ENCODE peak calls at places on chromosomes 6 and 20, in six cellular contexts. One of them, this sample, is unnamed. For H3K4me1, the result is how much of the 10 kb centered on the place peaks cover.

GRCh38 chr20:63701329-63702035 is 5.0 kb downstream of the TNFRSF6B start:
- DNase-seq in heart right ventricle: no peak
- DNase-seq in colonic mucosa: no peak
- DNase-seq in tibial artery: no peak
- DNase-seq in neural progenitor cell: no peak
- DNase-seq in mucosa of descending colon: no peak
- DNase-seq in this sample: no peak

GRCh38 chr20:52596261-52596660 is 375.9 kb upstream of the TSHZ2 start:
- DNase-seq in heart right ventricle: no peak
- DNase-seq in colonic mucosa: no peak
- DNase-seq in tibial artery: no peak
- DNase-seq in neural progenitor cell: no peak
- DNase-seq in mucosa of descending colon: no peak
- DNase-seq in this sample: no peak

GRCh38 chr6:6856538-6857523 is 250.9 kb upstream of the RREB1 start:
- DNase-seq in heart right ventricle: peak
- DNase-seq in colonic mucosa: peak
- DNase-seq in tibial artery: peak
- DNase-seq in neural progenitor cell: peak
- DNase-seq in mucosa of descending colon: peak
- DNase-seq in this sample: no peak

GRCh38 chr6:153129873-153130514 is 1.1 kb downstream of the RGS17 start:
- DNase-seq in heart right ventricle: no peak
- DNase-seq in colonic mucosa: no peak
- DNase-seq in tibial artery: no peak
- DNase-seq in neural progenitor cell: peak
- DNase-seq in mucosa of descending colon: no peak
- DNase-seq in this sample: no peak

GRCh38 chr6:43378631-43379030 is 9.2 kb upstream of the ZNF318 start:
- DNase-seq in heart right ventricle: no peak
- DNase-seq in colonic mucosa: no peak
- DNase-seq in tibial artery: no peak
- DNase-seq in neural progenitor cell: no peak
- DNase-seq in mucosa of descending colon: no peak
- DNase-seq in this sample: no peak

GRCh38 chr6:69796081-69796626 is 656 bp downstream of the LMBRD1 start:
- DNase-seq in heart right ventricle: no peak
- DNase-seq in colonic mucosa: peak
- DNase-seq in tibial artery: peak
- DNase-seq in neural progenitor cell: peak
- DNase-seq in mucosa of descending colon: peak
- DNase-seq in this sample: peak

GRCh38 chr6:154471609-154472362 is 38.7 kb downstream of the CNKSR3 start:
- DNase-seq in heart right ventricle: no peak
- DNase-seq in colonic mucosa: no peak
- DNase-seq in tibial artery: no peak
- DNase-seq in neural progenitor cell: no peak
- DNase-seq in mucosa of descending colon: no peak
- DNase-seq in this sample: no peak

GRCh38 chr20:33889312-33889711 is 78.2 kb downstream of the CHMP4B start:
- DNase-seq in heart right ventricle: no peak
- DNase-seq in colonic mucosa: no peak
- DNase-seq in tibial artery: no peak
- DNase-seq in neural progenitor cell: no peak
- DNase-seq in mucosa of descending colon: no peak
- DNase-seq in this sample: no peak

GRCh38 chr6:43948527-43949450 is 178.5 kb downstream of the MRPL14 start:
- DNase-seq in heart right ventricle: no peak
- DNase-seq in colonic mucosa: no peak
- DNase-seq in tibial artery: no peak
- DNase-seq in neural progenitor cell: no peak
- DNase-seq in mucosa of descending colon: no peak
- DNase-seq in this sample: no peak

GRCh38 chr20:17595846-17596245 is 26.0 kb downstream of the DSTN start:
- DNase-seq in heart right ventricle: no peak
- DNase-seq in colonic mucosa: no peak
- DNase-seq in tibial artery: no peak
- DNase-seq in neural progenitor cell: no peak
- DNase-seq in mucosa of descending colon: no peak
- DNase-seq in this sample: no peak

GRCh38 chr6:53461682-53462081 is 83.2 kb downstream of the GCLC start:
- DNase-seq in heart right ventricle: peak
- DNase-seq in colonic mucosa: peak
- DNase-seq in tibial artery: no peak
- DNase-seq in neural progenitor cell: peak
- DNase-seq in mucosa of descending colon: peak
- DNase-seq in this sample: no peak

GRCh38 chr6:134000443-134000842 is 47.4 kb downstream of the TBPL1 start:
- DNase-seq in heart right ventricle: no peak
- DNase-seq in colonic mucosa: no peak
- DNase-seq in tibial artery: no peak
- DNase-seq in neural progenitor cell: no peak
- DNase-seq in mucosa of descending colon: no peak
- DNase-seq in this sample: no peak

GRCh38 chr20:46400253-46400652 is 6.2 kb downstream of the ELMO2 start:
- DNase-seq in heart right ventricle: no peak
- DNase-seq in colonic mucosa: no peak
- DNase-seq in tibial artery: peak
- DNase-seq in neural progenitor cell: no peak
- DNase-seq in mucosa of descending colon: no peak
- DNase-seq in this sample: no peak

GRCh38 chr6:53615633-53616449 is 49.7 kb downstream of the KLHL31 start:
- DNase-seq in heart right ventricle: no peak
- DNase-seq in colonic mucosa: peak
- DNase-seq in tibial artery: no peak
- DNase-seq in neural progenitor cell: no peak
- DNase-seq in mucosa of descending colon: peak
- DNase-seq in this sample: no peak

GRCh38 chr6:30006170-30007131 is 54.6 kb upstream of the POLR1H start:
- DNase-seq in heart right ventricle: peak
- DNase-seq in colonic mucosa: peak
- DNase-seq in tibial artery: peak
- DNase-seq in neural progenitor cell: peak
- DNase-seq in mucosa of descending colon: peak
- DNase-seq in this sample: peak

GRCh38 chr6:2245954-2246863 is 804 bp upstream of the GMDS start:
- DNase-seq in heart right ventricle: peak
- DNase-seq in colonic mucosa: peak
- DNase-seq in tibial artery: peak
- DNase-seq in neural progenitor cell: peak
- DNase-seq in mucosa of descending colon: peak
- DNase-seq in this sample: peak

GRCh38 chr6:104640761-104641160 is 219.0 kb downstream of the HACE1 start:
- DNase-seq in heart right ventricle: no peak
- DNase-seq in colonic mucosa: no peak
- DNase-seq in tibial artery: no peak
- DNase-seq in neural progenitor cell: no peak
- DNase-seq in mucosa of descending colon: no peak
- DNase-seq in this sample: no peak
- H3K4me1 ChIP-seq in heart right ventricle: under half
- H3K4me1 ChIP-seq in colonic mucosa: under half
- H3K4me1 ChIP-seq in tibial artery: under half
- H3K4me1 ChIP-seq in neural progenitor cell: under half
- H3K4me1 ChIP-seq in mucosa of descending colon: under half
- H3K4me1 ChIP-seq in this sample: under half

GRCh38 chr6:73521351-73522254 is 771 bp upstream of the EEF1A1 start:
- DNase-seq in heart right ventricle: peak
- DNase-seq in colonic mucosa: no peak
- DNase-seq in tibial artery: peak
- DNase-seq in neural progenitor cell: no peak
- DNase-seq in mucosa of descending colon: peak
- DNase-seq in this sample: no peak

GRCh38 chr6:73519943-73520687 is 717 bp downstream of the EEF1A1 start:
- DNase-seq in heart right ventricle: peak
- DNase-seq in colonic mucosa: peak
- DNase-seq in tibial artery: peak
- DNase-seq in neural progenitor cell: peak
- DNase-seq in mucosa of descending colon: peak
- DNase-seq in this sample: peak

GRCh38 chr6:73520688-73521350 is at the start of gene EEF1A1:
- DNase-seq in heart right ventricle: peak
- DNase-seq in colonic mucosa: peak
- DNase-seq in tibial artery: peak
- DNase-seq in neural progenitor cell: peak
- DNase-seq in mucosa of descending colon: peak
- DNase-seq in this sample: peak

GRCh38 chr6:73525546-73526330 is 4.9 kb upstream of the EEF1A1 start:
- DNase-seq in heart right ventricle: no peak
- DNase-seq in colonic mucosa: no peak
- DNase-seq in tibial artery: no peak
- DNase-seq in neural progenitor cell: no peak
- DNase-seq in mucosa of descending colon: no peak
- DNase-seq in this sample: no peak

GRCh38 chr6:73523434-73524123 is 2.7 kb upstream of the EEF1A1 start:
- DNase-seq in heart right ventricle: peak
- DNase-seq in colonic mucosa: peak
- DNase-seq in tibial artery: peak
- DNase-seq in neural progenitor cell: no peak
- DNase-seq in mucosa of descending colon: peak
- DNase-seq in this sample: peak
- H3K4me3 ChIP-seq in heart right ventricle: peak
- H3K4me3 ChIP-seq in colonic mucosa: peak
- H3K4me3 ChIP-seq in tibial artery: peak
- H3K4me3 ChIP-seq in neural progenitor cell: peak
- H3K4me3 ChIP-seq in mucosa of descending colon: peak
- H3K4me3 ChIP-seq in this sample: peak

GRCh38 chr6:131862486-131862885 is 54.7 kb downstream of the ENPP1 start:
- DNase-seq in heart right ventricle: no peak
- DNase-seq in colonic mucosa: peak
- DNase-seq in tibial artery: no peak
- DNase-seq in neural progenitor cell: no peak
- DNase-seq in mucosa of descending colon: peak
- DNase-seq in this sample: no peak
- H3K4me1 ChIP-seq in heart right ventricle: under half
- H3K4me1 ChIP-seq in colonic mucosa: under half
- H3K4me1 ChIP-seq in tibial artery: under half
- H3K4me1 ChIP-seq in neural progenitor cell: under half
- H3K4me1 ChIP-seq in mucosa of descending colon: under half
- H3K4me1 ChIP-seq in this sample: under half

GRCh38 chr20:38930242-38930569 is 4.0 kb downstream of the FAM83D start:
- DNase-seq in heart right ventricle: no peak
- DNase-seq in colonic mucosa: no peak
- DNase-seq in tibial artery: no peak
- DNase-seq in neural progenitor cell: no peak
- DNase-seq in mucosa of descending colon: no peak
- DNase-seq in this sample: no peak

GRCh38 chr20:38926934-38927616 is 858 bp downstream of the FAM83D start:
- DNase-seq in heart right ventricle: no peak
- DNase-seq in colonic mucosa: peak
- DNase-seq in tibial artery: no peak
- DNase-seq in neural progenitor cell: no peak
- DNase-seq in mucosa of descending colon: no peak
- DNase-seq in this sample: no peak

GRCh38 chr20:38926142-38926933 is at the start of gene FAM83D:
- DNase-seq in heart right ventricle: peak
- DNase-seq in colonic mucosa: peak
- DNase-seq in tibial artery: peak
- DNase-seq in neural progenitor cell: peak
- DNase-seq in mucosa of descending colon: peak
- DNase-seq in this sample: peak

GRCh38 chr20:38924718-38925117 is 1.5 kb upstream of the FAM83D start:
- DNase-seq in heart right ventricle: no peak
- DNase-seq in colonic mucosa: no peak
- DNase-seq in tibial artery: no peak
- DNase-seq in neural progenitor cell: no peak
- DNase-seq in mucosa of descending colon: no peak
- DNase-seq in this sample: no peak

DNA sequence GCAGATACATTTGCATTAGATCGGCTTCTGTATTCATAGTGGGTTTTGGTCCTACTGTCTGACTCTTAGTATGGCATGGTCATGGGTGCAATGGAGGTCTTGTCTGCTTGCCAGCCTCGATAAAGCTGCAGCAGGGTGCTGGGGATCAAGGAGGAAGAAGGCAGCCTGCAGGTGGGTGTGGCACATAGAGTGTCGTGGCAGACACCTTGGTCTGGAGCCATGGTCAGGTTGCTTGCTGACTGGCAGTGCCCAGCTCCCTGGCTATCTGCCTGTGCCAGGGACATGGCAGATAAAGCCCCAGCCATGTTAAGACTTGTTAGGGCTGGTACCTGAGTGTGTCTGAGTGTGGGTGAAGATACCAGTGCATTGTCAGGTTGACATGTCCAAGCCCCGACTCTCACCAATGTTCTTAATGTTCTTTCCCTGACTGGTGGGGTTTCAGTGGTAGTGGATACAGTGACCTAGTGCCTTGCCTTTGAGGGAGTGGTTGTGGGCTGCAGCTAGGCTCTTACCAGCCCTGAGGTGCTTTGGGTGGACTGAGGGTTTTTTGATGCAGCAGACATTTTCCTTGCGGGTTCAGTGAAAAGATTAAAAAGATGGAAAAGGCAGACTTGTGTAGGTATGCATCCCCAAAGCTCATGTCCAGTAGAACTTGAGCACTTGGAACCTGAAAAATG is 1.8 kb downstream of the FAM83D start:
- DNase-seq in heart right ventricle: no peak
- DNase-seq in colonic mucosa: peak
- DNase-seq in tibial artery: no peak
- DNase-seq in neural progenitor cell: no peak
- DNase-seq in mucosa of descending colon: peak
- DNase-seq in this sample: no peak
- H3K4me3 ChIP-seq in heart right ventricle: no peak
- H3K4me3 ChIP-seq in colonic mucosa: peak
- H3K4me3 ChIP-seq in tibial artery: peak
- H3K4me3 ChIP-seq in neural progenitor cell: peak
- H3K4me3 ChIP-seq in mucosa of descending colon: no peak
- H3K4me3 ChIP-seq in this sample: no peak

GRCh38 chr20:50127587-50128519 is 14.9 kb upstream of the UBE2V1 start:
- DNase-seq in heart right ventricle: no peak
- DNase-seq in colonic mucosa: no peak
- DNase-seq in tibial artery: no peak
- DNase-seq in neural progenitor cell: no peak
- DNase-seq in mucosa of descending colon: no peak
- DNase-seq in this sample: no peak
- H3K4me1 ChIP-seq in heart right ventricle: under half
- H3K4me1 ChIP-seq in colonic mucosa: under half
- H3K4me1 ChIP-seq in tibial artery: under half
- H3K4me1 ChIP-seq in neural progenitor cell: under half
- H3K4me1 ChIP-seq in mucosa of descending colon: under half
- H3K4me1 ChIP-seq in this sample: under half

DNA sequence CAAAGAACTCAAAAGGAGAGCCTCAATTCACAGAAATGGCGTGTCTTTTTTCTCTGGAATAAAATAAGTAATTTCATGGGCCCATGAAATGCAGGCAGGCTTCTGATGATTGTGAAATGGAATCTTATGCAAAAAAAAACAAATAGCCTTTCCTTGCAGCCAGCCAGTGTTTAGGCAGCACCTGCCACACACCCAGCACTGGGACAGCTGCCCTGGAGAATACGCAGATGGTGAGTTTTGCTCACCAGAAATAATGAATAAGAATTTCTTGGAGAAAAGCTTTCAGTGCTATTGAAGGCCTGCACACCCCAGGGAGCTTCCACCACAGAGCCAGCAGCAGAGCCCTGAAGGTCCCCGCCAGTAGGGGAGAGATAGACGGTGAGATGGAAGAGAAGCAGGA is 55.0 kb downstream of the PXDC1 start:
- DNase-seq in heart right ventricle: no peak
- DNase-seq in colonic mucosa: no peak
- DNase-seq in tibial artery: no peak
- DNase-seq in neural progenitor cell: no peak
- DNase-seq in mucosa of descending colon: no peak
- DNase-seq in this sample: no peak
- H3K4me3 ChIP-seq in heart right ventricle: no peak
- H3K4me3 ChIP-seq in colonic mucosa: no peak
- H3K4me3 ChIP-seq in tibial artery: no peak
- H3K4me3 ChIP-seq in neural progenitor cell: no peak
- H3K4me3 ChIP-seq in mucosa of descending colon: no peak
- H3K4me3 ChIP-seq in this sample: no peak